ENCODE peak calls at places on chromosomes 7 and 10, in ten cellular contexts. One of them, this sample, is unnamed. For H3K9me3, the result is how much of the 10 kb centered on the place peaks cover.

GRCh38 chr10:23095966-23096813 is 811 bp downstream of the MSRB2 start:
- DNase-seq in left ventricle myocardium inferior: peak
- DNase-seq in heart right ventricle: peak
- DNase-seq in prostate gland: peak
- DNase-seq in HCT116: no peak
- DNase-seq in sigmoid colon: peak
- DNase-seq in PC-9: peak
- DNase-seq in CD8-positive, alpha-beta T cell: peak
- DNase-seq in HAP-1: peak
- DNase-seq in heart left ventricle: peak
- DNase-seq in this sample: peak

GRCh38 chr10:13930123-13930522 is 343.4 kb downstream of the PRPF18 start:
- DNase-seq in left ventricle myocardium inferior: no peak
- DNase-seq in heart right ventricle: no peak
- DNase-seq in prostate gland: no peak
- DNase-seq in HCT116: no peak
- DNase-seq in sigmoid colon: no peak
- DNase-seq in PC-9: no peak
- DNase-seq in CD8-positive, alpha-beta T cell: peak
- DNase-seq in HAP-1: no peak
- DNase-seq in heart left ventricle: no peak
- DNase-seq in this sample: peak

GRCh38 chr10:18860591-18861205 is 187.9 kb upstream of the MALRD1 start:
- DNase-seq in left ventricle myocardium inferior: no peak
- DNase-seq in heart right ventricle: no peak
- DNase-seq in prostate gland: no peak
- DNase-seq in HCT116: no peak
- DNase-seq in sigmoid colon: no peak
- DNase-seq in PC-9: no peak
- DNase-seq in CD8-positive, alpha-beta T cell: no peak
- DNase-seq in HAP-1: no peak
- DNase-seq in heart left ventricle: no peak
- DNase-seq in this sample: no peak

GRCh38 chr10:86556933-86557649 is 35.5 kb upstream of the WAPL start:
- DNase-seq in left ventricle myocardium inferior: no peak
- DNase-seq in heart right ventricle: no peak
- DNase-seq in prostate gland: no peak
- DNase-seq in HCT116: no peak
- DNase-seq in sigmoid colon: no peak
- DNase-seq in PC-9: no peak
- DNase-seq in CD8-positive, alpha-beta T cell: no peak
- DNase-seq in HAP-1: no peak
- DNase-seq in heart left ventricle: no peak
- DNase-seq in this sample: no peak

GRCh38 chr10:16155761-16156322 is 281.0 kb upstream of the PTER start:
- DNase-seq in left ventricle myocardium inferior: no peak
- DNase-seq in heart right ventricle: no peak
- DNase-seq in prostate gland: no peak
- DNase-seq in HCT116: no peak
- DNase-seq in sigmoid colon: no peak
- DNase-seq in PC-9: no peak
- DNase-seq in CD8-positive, alpha-beta T cell: no peak
- DNase-seq in HAP-1: no peak
- DNase-seq in heart left ventricle: no peak
- DNase-seq in this sample: no peak

GRCh38 chr10:89921422-89921821 is 220.0 kb downstream of the KIF20B start:
- DNase-seq in left ventricle myocardium inferior: no peak
- DNase-seq in heart right ventricle: no peak
- DNase-seq in prostate gland: no peak
- DNase-seq in HCT116: peak
- DNase-seq in sigmoid colon: no peak
- DNase-seq in PC-9: peak
- DNase-seq in CD8-positive, alpha-beta T cell: no peak
- DNase-seq in HAP-1: no peak
- DNase-seq in heart left ventricle: no peak
- DNase-seq in this sample: no peak

GRCh38 chr10:13453896-13454295 is 74.9 kb downstream of the BEND7 start:
- DNase-seq in left ventricle myocardium inferior: no peak
- DNase-seq in heart right ventricle: no peak
- DNase-seq in prostate gland: no peak
- DNase-seq in HCT116: no peak
- DNase-seq in sigmoid colon: no peak
- DNase-seq in PC-9: no peak
- DNase-seq in CD8-positive, alpha-beta T cell: peak
- DNase-seq in HAP-1: no peak
- DNase-seq in heart left ventricle: no peak
- DNase-seq in this sample: peak

GRCh38 chr10:4867520-4868356 is 41.7 kb downstream of the AKR1E2 start:
- DNase-seq in left ventricle myocardium inferior: no peak
- DNase-seq in heart right ventricle: no peak
- DNase-seq in prostate gland: no peak
- DNase-seq in HCT116: no peak
- DNase-seq in sigmoid colon: no peak
- DNase-seq in PC-9: no peak
- DNase-seq in CD8-positive, alpha-beta T cell: no peak
- DNase-seq in HAP-1: no peak
- DNase-seq in heart left ventricle: no peak
- DNase-seq in this sample: no peak

GRCh38 chr7:56007891-56008290 is 43.4 kb downstream of the PSPH start:
- DNase-seq in left ventricle myocardium inferior: no peak
- DNase-seq in heart right ventricle: no peak
- DNase-seq in prostate gland: no peak
- DNase-seq in HCT116: no peak
- DNase-seq in sigmoid colon: no peak
- DNase-seq in PC-9: no peak
- DNase-seq in CD8-positive, alpha-beta T cell: no peak
- DNase-seq in HAP-1: no peak
- DNase-seq in heart left ventricle: no peak
- DNase-seq in this sample: no peak

GRCh38 chr7:63876707-63877322 is 121.8 kb upstream of the ZNF722 start:
- DNase-seq in left ventricle myocardium inferior: no peak
- DNase-seq in heart right ventricle: no peak
- DNase-seq in prostate gland: no peak
- DNase-seq in HCT116: no peak
- DNase-seq in sigmoid colon: no peak
- DNase-seq in PC-9: no peak
- DNase-seq in CD8-positive, alpha-beta T cell: no peak
- DNase-seq in HAP-1: no peak
- DNase-seq in heart left ventricle: no peak
- DNase-seq in this sample: no peak
- H3K9me3 ChIP-seq in left ventricle myocardium inferior: half or more
- H3K9me3 ChIP-seq in heart right ventricle: half or more
- H3K9me3 ChIP-seq in prostate gland: under half
- H3K9me3 ChIP-seq in HCT116: under half
- H3K9me3 ChIP-seq in sigmoid colon: half or more
- H3K9me3 ChIP-seq in PC-9: under half
- H3K9me3 ChIP-seq in CD8-positive, alpha-beta T cell: under half
- H3K9me3 ChIP-seq in HAP-1: under half
- H3K9me3 ChIP-seq in heart left ventricle: half or more
- H3K9me3 ChIP-seq in this sample: half or more

GRCh38 chr10:10431422-10432066 is 586.1 kb upstream of the CELF2 start:
- DNase-seq in left ventricle myocardium inferior: no peak
- DNase-seq in heart right ventricle: no peak
- DNase-seq in prostate gland: no peak
- DNase-seq in HCT116: no peak
- DNase-seq in sigmoid colon: no peak
- DNase-seq in PC-9: no peak
- DNase-seq in CD8-positive, alpha-beta T cell: no peak
- DNase-seq in HAP-1: no peak
- DNase-seq in heart left ventricle: no peak
- DNase-seq in this sample: no peak

GRCh38 chr10:10434312-10434711 is 583.4 kb upstream of the CELF2 start:
- DNase-seq in left ventricle myocardium inferior: no peak
- DNase-seq in heart right ventricle: no peak
- DNase-seq in prostate gland: no peak
- DNase-seq in HCT116: no peak
- DNase-seq in sigmoid colon: no peak
- DNase-seq in PC-9: no peak
- DNase-seq in CD8-positive, alpha-beta T cell: no peak
- DNase-seq in HAP-1: no peak
- DNase-seq in heart left ventricle: no peak
- DNase-seq in this sample: no peak

DNA sequence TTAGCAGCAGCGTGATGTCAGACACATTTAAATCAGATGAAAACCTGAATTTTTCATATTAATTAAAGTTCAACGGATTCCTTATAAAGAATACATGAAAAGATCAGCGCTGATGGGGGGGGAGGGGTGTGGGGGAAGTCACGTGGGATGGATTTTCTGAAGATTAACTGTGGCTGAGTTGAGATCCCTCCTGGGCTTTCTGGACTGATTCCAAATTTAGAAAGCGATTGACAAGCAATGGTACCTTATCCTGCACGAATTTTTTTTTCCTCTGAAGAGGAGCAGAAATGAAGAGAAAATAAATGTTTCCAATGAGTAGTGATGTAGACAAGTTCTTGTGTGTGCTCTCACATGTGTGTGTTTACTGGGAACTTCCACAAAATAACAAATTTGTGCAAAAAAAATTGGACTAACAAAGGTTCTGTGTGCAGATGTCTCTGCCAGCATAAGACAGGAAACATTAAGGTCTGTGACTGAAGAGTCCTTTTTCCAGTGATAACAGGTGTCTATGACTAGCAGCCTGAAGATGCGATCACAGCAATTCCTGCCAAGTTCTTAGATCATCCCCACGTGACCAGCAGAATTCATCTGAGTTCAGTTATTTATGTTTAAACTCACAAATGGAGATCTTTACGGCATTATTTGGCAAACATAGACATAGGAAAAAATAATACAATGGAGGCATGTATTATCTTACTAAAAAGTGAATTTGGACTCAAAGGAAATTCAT is 585.2 kb upstream of the CELF2 start:
- DNase-seq in left ventricle myocardium inferior: no peak
- DNase-seq in heart right ventricle: no peak
- DNase-seq in prostate gland: no peak
- DNase-seq in HCT116: no peak
- DNase-seq in sigmoid colon: no peak
- DNase-seq in PC-9: no peak
- DNase-seq in CD8-positive, alpha-beta T cell: no peak
- DNase-seq in HAP-1: no peak
- DNase-seq in heart left ventricle: no peak
- DNase-seq in this sample: no peak
- H3K9me3 ChIP-seq in left ventricle myocardium inferior: under half
- H3K9me3 ChIP-seq in heart right ventricle: under half
- H3K9me3 ChIP-seq in prostate gland: under half
- H3K9me3 ChIP-seq in HCT116: under half
- H3K9me3 ChIP-seq in sigmoid colon: under half
- H3K9me3 ChIP-seq in PC-9: under half
- H3K9me3 ChIP-seq in CD8-positive, alpha-beta T cell: under half
- H3K9me3 ChIP-seq in HAP-1: under half
- H3K9me3 ChIP-seq in heart left ventricle: under half
- H3K9me3 ChIP-seq in this sample: under half

GRCh38 chr7:30403477-30403876 is 75.1 kb downstream of the NOD1 start:
- DNase-seq in left ventricle myocardium inferior: no peak
- DNase-seq in heart right ventricle: no peak
- DNase-seq in prostate gland: no peak
- DNase-seq in HCT116: no peak
- DNase-seq in sigmoid colon: no peak
- DNase-seq in PC-9: no peak
- DNase-seq in CD8-positive, alpha-beta T cell: no peak
- DNase-seq in HAP-1: no peak
- DNase-seq in heart left ventricle: no peak
- DNase-seq in this sample: no peak
- H3K9me3 ChIP-seq in left ventricle myocardium inferior: under half
- H3K9me3 ChIP-seq in heart right ventricle: under half
- H3K9me3 ChIP-seq in prostate gland: under half
- H3K9me3 ChIP-seq in HCT116: under half
- H3K9me3 ChIP-seq in sigmoid colon: under half
- H3K9me3 ChIP-seq in PC-9: under half
- H3K9me3 ChIP-seq in CD8-positive, alpha-beta T cell: under half
- H3K9me3 ChIP-seq in HAP-1: under half
- H3K9me3 ChIP-seq in heart left ventricle: under half
- H3K9me3 ChIP-seq in this sample: under half

DNA sequence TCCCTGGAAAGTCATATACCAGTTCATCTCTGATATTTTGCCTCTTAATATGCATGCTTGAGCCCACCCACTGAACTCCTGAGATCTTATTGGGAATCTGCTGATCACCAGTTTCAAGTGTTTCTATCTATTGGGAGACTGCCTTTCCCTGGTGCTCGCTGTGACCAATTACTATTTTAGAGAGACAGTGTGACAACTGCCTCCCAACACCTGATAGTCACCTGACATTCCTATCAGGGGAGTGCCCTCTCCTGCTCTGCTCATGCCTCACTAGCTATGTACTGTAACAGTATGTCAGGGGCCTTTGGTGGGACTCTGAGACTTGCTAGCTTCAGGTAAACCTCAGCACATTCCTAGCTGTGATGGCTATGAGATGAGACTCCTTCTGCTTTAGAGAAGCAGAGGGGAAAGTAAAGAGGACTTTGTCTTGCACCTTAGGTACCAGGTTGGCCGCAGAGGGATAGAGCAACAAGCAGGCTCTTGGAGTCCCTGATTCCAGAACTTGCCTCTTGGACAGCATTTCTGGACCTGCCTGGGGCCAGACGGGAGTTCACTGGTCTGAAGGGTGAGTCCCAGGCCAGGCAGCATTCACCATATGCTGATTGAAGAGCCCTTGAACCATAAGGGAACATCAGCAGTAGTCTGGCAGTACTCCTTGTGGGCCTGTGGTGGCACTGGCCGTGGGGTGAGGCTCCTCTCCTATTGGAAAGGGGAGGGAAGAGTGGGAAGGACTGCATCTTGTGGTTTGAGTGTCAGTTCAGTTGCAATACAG is 34.4 kb upstream of the ARHGAP12 start:
- DNase-seq in left ventricle myocardium inferior: no peak
- DNase-seq in heart right ventricle: no peak
- DNase-seq in prostate gland: no peak
- DNase-seq in HCT116: no peak
- DNase-seq in sigmoid colon: no peak
- DNase-seq in PC-9: peak
- DNase-seq in CD8-positive, alpha-beta T cell: no peak
- DNase-seq in HAP-1: no peak
- DNase-seq in heart left ventricle: no peak
- DNase-seq in this sample: no peak
- H3K9me3 ChIP-seq in left ventricle myocardium inferior: under half
- H3K9me3 ChIP-seq in heart right ventricle: under half
- H3K9me3 ChIP-seq in prostate gland: under half
- H3K9me3 ChIP-seq in HCT116: under half
- H3K9me3 ChIP-seq in sigmoid colon: under half
- H3K9me3 ChIP-seq in PC-9: under half
- H3K9me3 ChIP-seq in CD8-positive, alpha-beta T cell: under half
- H3K9me3 ChIP-seq in HAP-1: under half
- H3K9me3 ChIP-seq in heart left ventricle: under half
- H3K9me3 ChIP-seq in this sample: under half

GRCh38 chr7:158570449-158571170 is 17.0 kb downstream of the PTPRN2 start:
- DNase-seq in left ventricle myocardium inferior: no peak
- DNase-seq in heart right ventricle: no peak
- DNase-seq in prostate gland: no peak
- DNase-seq in HCT116: no peak
- DNase-seq in sigmoid colon: no peak
- DNase-seq in PC-9: no peak
- DNase-seq in CD8-positive, alpha-beta T cell: no peak
- DNase-seq in HAP-1: no peak
- DNase-seq in heart left ventricle: no peak
- DNase-seq in this sample: no peak
- H3K9me3 ChIP-seq in left ventricle myocardium inferior: under half
- H3K9me3 ChIP-seq in heart right ventricle: under half
- H3K9me3 ChIP-seq in prostate gland: under half
- H3K9me3 ChIP-seq in HCT116: under half
- H3K9me3 ChIP-seq in sigmoid colon: under half
- H3K9me3 ChIP-seq in PC-9: under half
- H3K9me3 ChIP-seq in CD8-positive, alpha-beta T cell: under half
- H3K9me3 ChIP-seq in HAP-1: under half
- H3K9me3 ChIP-seq in heart left ventricle: under half
- H3K9me3 ChIP-seq in this sample: under half